ENCODE peak calls at places on chromosome 21, in six cellular contexts. I is NCI-H1417 treated with DMSO at 0.1 percent for 48 hours; V is CD4-positive, CD25-positive, alpha-beta regulatory T cell; T is neural crest cell; G is stimulated activated CD4-positive, alpha-beta T cell treated with anti-CD3 and anti-CD28 coated beads, Interleukin-12 subunit alpha, Interleukin-12 subunit beta, amount 100 ng/mL, for 48 hours; W is heart right ventricle. U is an unnamed sample.

GRCh38 chr21:45419162-45419561 is 14.2 kb downstream of the COL18A1 start:
- DNase-seq in I (no peak), V (no peak), G (no peak), T (no peak), W (peak), U (no peak)

GRCh38 chr21:38388219-38388618 is 110.1 kb downstream of the ERG start:
- DNase-seq in V (no peak), I (no peak), G (no peak), W (no peak), T (no peak), U (no peak)

GRCh38 chr21:46264690-46265144 is 20.7 kb downstream of the MCM3AP start:
- DNase-seq in I (no peak), G (no peak), T (no peak), V (no peak), W (no peak), U (no peak)

GRCh38 chr21:30408782-30409494 is 13.1 kb downstream of the KRTAP13-1 start:
- DNase-seq in W (peak), I (no peak), V (no peak), G (no peak), T (peak), U (peak)

GRCh38 chr21:20207335-20207734 is 790.9 kb upstream of the NCAM2 start:
- DNase-seq in W (no peak), T (no peak), V (no peak), G (no peak), I (no peak), U (no peak)

GRCh38 chr21:37008705-37009104 is 2.2 kb downstream of the RIPPLY3 start:
- DNase-seq in W (no peak), V (no peak), T (no peak), G (no peak), I (peak), U (no peak)

GRCh38 chr21:35291963-35292627 is 243.0 kb upstream of the RUNX1 start:
- DNase-seq in I (no peak), W (no peak), T (no peak), G (no peak), V (no peak), U (no peak)

GRCh38 chr21:41602511-41602910 is 94.6 kb upstream of the TMPRSS2 start:
- DNase-seq in G (no peak), T (no peak), V (no peak), I (no peak), W (no peak), U (no peak)

GRCh38 chr21:39612233-39613028 is at the start of gene B3GALT5:
- DNase-seq in I (no peak), W (no peak), V (no peak), T (peak), G (no peak), U (no peak)

GRCh38 chr21:45276620-45277019 is 11.1 kb downstream of the POFUT2 start:
- DNase-seq in V (no peak), I (no peak), W (no peak), T (no peak), G (no peak), U (no peak)

GRCh38 chr21:38384246-38384576 is 114.1 kb downstream of the ERG start:
- DNase-seq in V (no peak), I (no peak), T (no peak), G (no peak), W (no peak), U (no peak)

GRCh38 chr21:37758997-37759396 is 157.3 kb downstream of the KCNJ6 start:
- DNase-seq in G (peak), V (no peak), W (no peak), T (peak), I (no peak), U (peak)

GRCh38 chr21:43297411-43297981 is 128.7 kb downstream of the CRYAA start:
- DNase-seq in W (no peak), I (no peak), G (no peak), V (no peak), T (no peak), U (no peak)

GRCh38 chr21:24939288-24939687 is 668.0 kb downstream of the MRPL39 start:
- DNase-seq in W (no peak), G (no peak), V (no peak), I (no peak), T (no peak), U (no peak)

GRCh38 chr21:21232320-21232719 is 234.1 kb downstream of the NCAM2 start:
- DNase-seq in V (no peak), W (no peak), I (peak), G (no peak), T (no peak), U (peak)

GRCh38 chr21:28336299-28336698 is 656.4 kb downstream of the LTN1 start:
- DNase-seq in V (no peak), I (no peak), T (no peak), W (no peak), G (no peak), U (peak)

GRCh38 chr21:31248598-31248997 is 95.5 kb downstream of the TIAM1 start:
- DNase-seq in V (no peak), I (no peak), G (no peak), W (no peak), T (no peak), U (no peak)

GRCh38 chr21:34272321-34272720 is 91.5 kb upstream of the KCNE2 start:
- DNase-seq in W (no peak), G (no peak), V (no peak), I (no peak), T (no peak), U (no peak)

GRCh38 chr21:31305888-31306287 is 38.2 kb downstream of the TIAM1 start:
- DNase-seq in V (no peak), G (no peak), T (no peak), W (no peak), I (no peak), U (no peak)

GRCh38 chr21:28454978-28455600 is 537.6 kb downstream of the LTN1 start:
- DNase-seq in W (no peak), V (no peak), G (no peak), T (no peak), I (no peak), U (no peak)

GRCh38 chr21:45306832-45307571 is 19.3 kb upstream of the POFUT2 start:
- DNase-seq in T (peak), W (peak), G (no peak), V (no peak), I (no peak), U (no peak)

GRCh38 chr21:33478858-33479678 is 706 bp downstream of the TMEM50B start:
- DNase-seq in I (no peak), W (peak), G (peak), V (peak), T (peak), U (no peak)

GRCh38 chr21:32241434-32241785 is 37.4 kb downstream of the MIS18A start:
- DNase-seq in W (no peak), V (no peak), G (no peak), T (no peak), I (no peak), U (no peak)

GRCh38 chr21:10272216-10272615 is 249.2 kb upstream of the TPTE start:
- DNase-seq in W (no peak), T (no peak), V (no peak), I (no peak), G (no peak), U (no peak)

GRCh38 chr21:32888971-32889370 is 117.4 kb upstream of the PAXBP1 start:
- DNase-seq in W (no peak), T (no peak), I (no peak), V (no peak), G (no peak), U (no peak)

GRCh38 chr21:37860416-37860815 is 55.8 kb downstream of the KCNJ6 start:
- DNase-seq in T (no peak), G (no peak), V (no peak), I (no peak), W (no peak), U (no peak)

U was measured in SK-N-DZ.